ENCODE peak calls at places on chromosomes 12 and 14, in eight cellular contexts. J, R, L, U, G, E, O and N are unnamed samples.
A peak's percentile ranks its signal among the peaks of the same experiment; 100 is the strongest.

GRCh38 chr14:52356025-52356424 is 41.9 kb downstream of the PTGER2 start:
- DNase-seq in J (no peak), R (no peak), L (no peak), U (no peak), G (no peak), E (no peak), O (no peak), N (no peak)

GRCh38 chr12:13211859-13212664 is 15.5 kb downstream of the EMP1 start:
- DNase-seq in J (peak; percentile 68), R (peak; percentile 65), L (peak; percentile 66), U (peak; percentile 36), G (peak; percentile 52), E (peak; percentile 32), O (peak; percentile 71), N (peak; percentile 47)

GRCh38 chr12:124852911-124853441 is 10.7 kb downstream of the SCARB1 start:
- DNase-seq in J (no peak), R (no peak), L (no peak), U (no peak), G (no peak), E (no peak), O (no peak), N (no peak)

GRCh38 chr14:31781578-31781977 is 220.4 kb downstream of the NUBPL start:
- DNase-seq in J (no peak), R (no peak), L (no peak), U (no peak), G (no peak), E (peak; percentile 13), O (no peak), N (no peak)

GRCh38 chr12:51388066-51388799 is 3.0 kb downstream of the GALNT6 start:
- DNase-seq in J (no peak), R (no peak), L (no peak), U (no peak), G (peak; percentile 60), E (peak; percentile 74), O (no peak), N (no peak)

GRCh38 chr14:74980398-74980745 is 22.3 kb upstream of the EIF2B2 start:
- DNase-seq in J (no peak), R (no peak), L (no peak), U (no peak), G (no peak), E (no peak), O (no peak), N (no peak)

GRCh38 chr12:54601841-54602240 is 13.4 kb upstream of the PPP1R1A start:
- DNase-seq in J (no peak), R (no peak), L (no peak), U (no peak), G (no peak), E (peak; percentile 40), O (no peak), N (peak; percentile 77)

GRCh38 chr12:591571-592505 is 71.4 kb downstream of the NINJ2 start:
- DNase-seq in J (no peak), R (no peak), L (peak; percentile 76), U (no peak), G (no peak), E (no peak), O (peak; percentile 84), N (no peak)

GRCh38 chr12:8953773-8954402 is 4.4 kb upstream of the M6PR start:
- DNase-seq in J (no peak), R (peak; percentile 49), L (no peak), U (no peak), G (no peak), E (no peak), O (no peak), N (no peak)

GRCh38 chr12:95605087-95605486 is 53.8 kb upstream of the USP44 start:
- DNase-seq in J (no peak), R (no peak), L (no peak), U (no peak), G (no peak), E (peak; percentile 76), O (no peak), N (peak; percentile 93)

GRCh38 chr12:120445911-120446909 is at the start of the genes GATC and TRIAP1:
- DNase-seq in J (peak; percentile 89), R (peak; percentile 88), L (peak; percentile 86), U (peak; percentile 66), G (peak; percentile 69), E (peak; percentile 75), O (peak; percentile 78), N (peak; percentile 44)

GRCh38 chr14:63524537-63525155 is 18.5 kb downstream of the PPP2R5E start:
- DNase-seq in J (no peak), R (no peak), L (no peak), U (peak; percentile 42), G (no peak), E (no peak), O (no peak), N (peak; percentile 95)

GRCh38 chr12:8890313-8891084 is 23.8 kb upstream of the PHC1 start:
- DNase-seq in J (peak; percentile 72), R (peak; percentile 61), L (peak; percentile 51), U (peak; percentile 45), G (no peak), E (peak; percentile 43), O (peak; percentile 27), N (peak; percentile 32)

GRCh38 chr14:70882771-70883492 is 24.3 kb upstream of the PCNX1 start:
- DNase-seq in J (no peak), R (no peak), L (no peak), U (no peak), G (peak; percentile 79), E (peak; percentile 69), O (no peak), N (peak; percentile 65)

GRCh38 chr12:55743131-55743921 is 404 bp downstream of the GDF11 start:
- DNase-seq in J (peak; percentile 67), R (peak; percentile 58), L (peak; percentile 60), U (peak; percentile 75), G (no peak), E (no peak), O (peak; percentile 62), N (peak; percentile 53)

GRCh38 chr12:31931796-31932715 is 27.2 kb upstream of the RESF1 start:
- DNase-seq in J (no peak), R (no peak), L (no peak), U (no peak), G (no peak), E (no peak), O (no peak), N (no peak)

GRCh38 chr12:64145226-64145625 is 76.9 kb downstream of the KICS2 start:
- DNase-seq in J (no peak), R (no peak), L (no peak), U (no peak), G (no peak), E (no peak), O (no peak), N (no peak)

GRCh38 chr12:104063712-104064030 is 660 bp upstream of the HCFC2 start:
- DNase-seq in J (no peak), R (no peak), L (no peak), U (peak; percentile 16), G (no peak), E (peak; percentile 40), O (peak; percentile 17), N (peak; percentile 46)

GRCh38 chr12:1530592-1531159 is 63.7 kb downstream of the FBXL14 start:
- DNase-seq in J (no peak), R (no peak), L (no peak), U (peak; percentile 44), G (no peak), E (no peak), O (no peak), N (no peak)

GRCh38 chr12:57456145-57456700 is 1.1 kb downstream of the INHBE start:
- DNase-seq in J (peak; percentile 75), R (peak; percentile 41), L (no peak), U (peak; percentile 35), G (no peak), E (no peak), O (peak; percentile 67), N (peak; percentile 41)

GRCh38 chr14:29705801-29706200 is 221.8 kb downstream of the PRKD1 start:
- DNase-seq in J (no peak), R (no peak), L (no peak), U (no peak), G (no peak), E (no peak), O (no peak), N (no peak)

GRCh38 chr12:97977870-97978269 is 515.3 kb downstream of the RMST start:
- DNase-seq in J (no peak), R (no peak), L (no peak), U (no peak), G (no peak), E (no peak), O (no peak), N (no peak)

GRCh38 chr14:102749833-102750775 is 27.1 kb upstream of the TRAF3 start:
- DNase-seq in J (no peak), R (no peak), L (no peak), U (no peak), G (no peak), E (no peak), O (no peak), N (no peak)

GRCh38 chr12:11174022-11174421 is 3.0 kb downstream of the SMIM10L1 start:
- DNase-seq in J (no peak), R (no peak), L (no peak), U (no peak), G (no peak), E (no peak), O (no peak), N (no peak)

GRCh38 chr12:29067430-29067829 is 81.6 kb upstream of the FAR2 start:
- DNase-seq in J (no peak), R (no peak), L (no peak), U (no peak), G (peak; percentile 52), E (no peak), O (no peak), N (no peak)

GRCh38 chr12:114408881-114409795 is 3.2 kb upstream of the TBX5 start:
- DNase-seq in J (peak; percentile 55), R (no peak), L (no peak), U (no peak), G (no peak), E (peak; percentile 21), O (no peak), N (no peak)

GRCh38 chr12:54337854-54338650 is 13.1 kb downstream of the COPZ1 start:
- DNase-seq in J (no peak), R (no peak), L (no peak), U (no peak), G (no peak), E (no peak), O (no peak), N (no peak)

GRCh38 chr14:61188936-61189808 is 92.0 kb downstream of the TMEM30B start:
- DNase-seq in J (peak; percentile 86), R (peak; percentile 8), L (peak; percentile 63), U (no peak), G (no peak), E (peak; percentile 49), O (peak; percentile 51), N (peak; percentile 49)

GRCh38 chr14:45120109-45120508 is 14.2 kb downstream of the FKBP3 start:
- DNase-seq in J (no peak), R (no peak), L (no peak), U (no peak), G (no peak), E (no peak), O (no peak), N (no peak)

GRCh38 chr14:91046488-91047072 is 13.9 kb downstream of the RPS6KA5 start:
- DNase-seq in J (no peak), R (no peak), L (no peak), U (no peak), G (no peak), E (no peak), O (no peak), N (no peak)

GRCh38 chr12:72272731-72273498 is 745 bp downstream of the TRHDE start:
- DNase-seq in J (peak; percentile 24), R (no peak), L (no peak), U (no peak), G (no peak), E (peak; percentile 36), O (peak; percentile 44), N (peak; percentile 25)

GRCh38 chr12:111570090-111570961 is 28.8 kb downstream of the ATXN2 start:
- DNase-seq in J (no peak), R (no peak), L (no peak), U (no peak), G (no peak), E (peak; percentile 83), O (no peak), N (peak; percentile 84)

GRCh38 chr14:71932229-71932951 is at the start of gene RGS6:
- DNase-seq in J (peak; percentile 82), R (no peak), L (peak; percentile 28), U (peak; percentile 26), G (no peak), E (peak; percentile 37), O (peak; percentile 18), N (no peak)

GRCh38 chr14:40164083-40164482 is 731.9 kb upstream of the FBXO33 start:
- DNase-seq in J (no peak), R (no peak), L (no peak), U (no peak), G (no peak), E (no peak), O (no peak), N (peak; percentile 76)